ENCODE peak calls at places on chromosome 7, in four cellular contexts. C is fibroblast of lung, L is neural crest cell, Q is cardiac muscle cell. V is an unnamed sample.

GRCh38 chr7:17444673-17445072 is 146.2 kb downstream of the AHR start:
- DNase-seq in L (no peak), C (peak; percentile 70), Q (peak; percentile 72), V (no peak)

GRCh38 chr7:70042533-70042932 is 444.3 kb downstream of the AUTS2 start:
- DNase-seq in Q (peak; percentile 53), L (no peak), C (peak; percentile 56), V (no peak)

GRCh38 chr7:12728192-12728538 is 40.7 kb downstream of the ARL4A start:
- DNase-seq in L (no peak), C (no peak), Q (peak; percentile 70), V (no peak)

GRCh38 chr7:37109016-37109415 is 339.6 kb downstream of the ELMO1 start:
- DNase-seq in C (no peak), L (peak; percentile 4), Q (no peak), V (no peak)

GRCh38 chr7:103710247-103710646 is 264.2 kb upstream of the SLC26A5 start:
- DNase-seq in Q (no peak), L (no peak), C (peak; percentile 10), V (no peak)

GRCh38 chr7:94486206-94486605 is 23.4 kb upstream of the CASD1 start:
- DNase-seq in L (no peak), C (no peak), Q (no peak), V (no peak)

GRCh38 chr7:149716007-149716931 is 57.1 kb downstream of the ZNF467 start:
- DNase-seq in C (peak; percentile 22), Q (no peak), L (no peak), V (no peak)

GRCh38 chr7:46485481-46486065 is 564.5 kb upstream of the IGFBP3 start:
- DNase-seq in Q (peak; percentile 69), C (peak; percentile 95), L (no peak), V (no peak)

GRCh38 chr7:104839842-104840241 is 174.2 kb upstream of the KMT2E start:
- DNase-seq in L (no peak), C (no peak), Q (no peak), V (no peak)

GRCh38 chr7:70647801-70648491 is 484.0 kb upstream of the GALNT17 start:
- DNase-seq in C (peak; percentile 79), Q (no peak), L (no peak), V (peak; percentile 61)

GRCh38 chr7:105871142-105871541 is 5.3 kb downstream of the ATXN7L1 start:
- DNase-seq in L (no peak), C (no peak), Q (no peak), V (no peak)

GRCh38 chr7:129066290-129067131 is 11.6 kb upstream of the TNPO3 start:
- DNase-seq in Q (peak; percentile 73), L (no peak), C (peak; percentile 77), V (no peak)

GRCh38 chr7:104012815-104013214 is 23.4 kb upstream of the RELN start:
- DNase-seq in L (no peak), C (no peak), Q (no peak), V (no peak)

GRCh38 chr7:95804090-95804489 is 31.7 kb downstream of the DYNC1I1 start:
- DNase-seq in L (no peak), C (no peak), Q (no peak), V (no peak)

GRCh38 chr7:157111311-157111710 is 27.4 kb upstream of the UBE3C start:
- DNase-seq in Q (no peak), C (no peak), L (no peak), V (no peak)

GRCh38 chr7:3722396-3722846 is 421.4 kb downstream of the SDK1 start:
- DNase-seq in Q (peak; percentile 2), C (peak; percentile 29), L (peak; percentile 34), V (no peak)

GRCh38 chr7:82443801-82444219 is 233 bp upstream of the CACNA2D1 start:
- DNase-seq in C (peak; percentile 93), L (peak; percentile 47), Q (peak; percentile 98), V (peak; percentile 15)

GRCh38 chr7:47510192-47510591 is 71.7 kb downstream of the TNS3 start:
- DNase-seq in Q (no peak), L (no peak), C (peak; percentile 42), V (no peak)

GRCh38 chr7:127653396-127653795 is 1.4 kb downstream of the SND1 start:
- DNase-seq in L (no peak), C (no peak), Q (no peak), V (no peak)

GRCh38 chr7:27842094-27842493 is 102.1 kb downstream of the TAX1BP1 start:
- DNase-seq in Q (no peak), C (no peak), L (no peak), V (no peak)

GRCh38 chr7:97006951-97007861 is 1.9 kb downstream of the DLX6 start:
- DNase-seq in Q (no peak), L (no peak), C (no peak), V (no peak)

GRCh38 chr7:127447326-127447945 is 54.9 kb upstream of the ZNF800 start:
- DNase-seq in Q (peak; percentile 42), C (peak; percentile 41), L (no peak), V (peak; percentile 72)

GRCh38 chr7:139721417-139721816 is 56.4 kb downstream of the HIPK2 start:
- DNase-seq in C (no peak), Q (no peak), L (no peak), V (no peak)

GRCh38 chr7:130908345-130909160 is 174.5 kb upstream of the KLF14 start:
- DNase-seq in L (no peak), C (no peak), Q (no peak), V (no peak)

GRCh38 chr7:129689995-129690581 is 78.6 kb downstream of the NRF1 start:
- DNase-seq in L (no peak), Q (no peak), C (no peak), V (no peak)

GRCh38 chr7:50226139-50226538 is 78.4 kb upstream of the IKZF1 start:
- DNase-seq in Q (no peak), C (no peak), L (no peak), V (no peak)

GRCh38 chr7:30049173-30049572 is 21.0 kb downstream of the PLEKHA8 start:
- DNase-seq in Q (no peak), C (no peak), L (no peak), V (no peak)

GRCh38 chr7:158329014-158329610 is 258.5 kb downstream of the PTPRN2 start:
- DNase-seq in Q (no peak), C (no peak), L (no peak), V (no peak)

GRCh38 chr7:100891555-100891954 is 2.0 kb upstream of the UFSP1 start:
- DNase-seq in Q (no peak), C (peak; percentile 49), L (no peak), V (no peak)

GRCh38 chr7:41942468-41943097 is 239.7 kb upstream of the INHBA start:
- DNase-seq in C (peak; percentile 39), Q (peak; percentile 25), L (no peak), V (no peak)

GRCh38 chr7:33903770-33904679 is 1.3 kb upstream of the BMPER start:
- DNase-seq in Q (peak; percentile 72), C (peak; percentile 45), L (peak; percentile 11), V (peak; percentile 24)

GRCh38 chr7:27097686-27098492 is 2.1 kb upstream of the HOXA1 start:
- DNase-seq in C (peak; percentile 55), Q (no peak), L (no peak), V (peak; percentile 19)

DNA sequence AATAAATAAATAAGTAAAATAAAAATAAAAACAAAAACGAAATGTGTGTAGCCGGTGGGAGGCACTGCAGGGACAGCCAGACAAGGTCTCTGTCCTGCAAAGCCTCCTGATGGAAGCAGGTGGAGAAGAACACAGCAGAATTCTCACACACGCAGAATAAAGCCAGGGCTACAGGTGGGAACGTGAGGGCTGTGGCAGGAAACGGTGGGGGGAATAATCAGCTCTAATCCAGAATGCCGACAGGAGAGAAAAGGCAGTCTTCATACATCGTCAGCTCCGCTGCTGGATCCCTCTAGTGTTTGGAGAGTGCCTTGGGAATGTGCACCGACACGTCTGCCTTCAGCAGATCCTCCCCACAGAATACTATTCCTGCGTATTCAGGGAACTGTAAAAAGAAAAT is 6.8 kb upstream of the SNX8 start:
- DNase-seq in C (peak; percentile 14), L (no peak), Q (peak; percentile 30), V (no peak)
- TF ChIP-seq CTCF in C (no peak), L (peak; percentile 36), Q (peak; percentile 25), V (no peak)

DNA sequence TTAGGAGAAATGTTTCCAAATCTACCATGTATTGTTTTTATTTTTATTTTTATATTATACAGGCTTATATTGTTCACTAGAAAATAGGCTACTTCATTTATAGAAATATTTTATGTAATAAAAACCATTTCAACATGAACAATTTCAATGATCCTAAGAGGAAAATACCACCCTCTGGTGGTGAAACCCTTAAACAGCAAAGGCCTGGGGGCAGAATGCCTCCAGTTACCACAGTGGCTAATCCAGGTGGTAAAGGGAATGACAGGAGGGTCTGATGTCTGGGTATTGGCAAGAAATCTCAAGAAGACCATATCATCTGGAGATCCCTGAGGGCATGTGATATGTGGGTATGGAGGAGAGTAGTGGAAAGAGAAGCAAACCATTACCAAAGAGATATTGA is 19.3 kb downstream of the MACC1 start:
- DNase-seq in C (no peak), Q (no peak), L (no peak), V (no peak)
- TF ChIP-seq CTCF in C (peak; percentile 33), Q (peak; percentile 29), L (peak; percentile 48), V (peak; percentile 28)

DNA sequence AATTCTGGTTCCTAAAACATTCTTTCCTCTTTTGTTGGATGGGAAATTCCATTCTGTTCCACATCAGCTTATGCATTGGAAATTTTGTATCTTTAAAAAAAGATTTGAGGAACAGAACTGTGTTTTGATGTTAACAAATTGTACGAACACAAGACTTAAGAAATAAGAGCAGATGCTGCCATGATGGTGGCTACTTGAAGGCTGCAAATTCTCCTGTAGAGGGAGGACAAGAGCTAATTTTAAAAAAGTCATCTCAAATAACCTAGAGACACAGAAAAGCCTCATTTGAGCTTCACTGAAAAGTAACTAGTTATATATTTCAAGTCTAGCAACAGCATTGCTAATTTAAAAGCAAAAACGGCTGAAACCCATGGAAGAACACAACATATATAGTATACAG is 29.8 kb downstream of the NDUFB2 start:
- DNase-seq in C (peak; percentile 14), L (no peak), Q (peak; percentile 27), V (no peak)
- TF ChIP-seq CTCF in C (peak; percentile 49), L (peak; percentile 57), Q (peak; percentile 40), V (no peak)

GRCh38 chr7:63925626-63926460 is 72.8 kb upstream of the ZNF722 start:
- DNase-seq in L (no peak), C (peak; percentile 2), Q (peak; percentile 18), V (no peak)
- TF ChIP-seq CTCF in L (no peak), C (no peak), Q (no peak), V (no peak)

GRCh38 chr7:136134503-136134902 is 157.3 kb upstream of the MTPN start:
- DNase-seq in Q (no peak), C (peak; percentile 53), L (no peak), V (no peak)
- TF ChIP-seq CTCF in Q (no peak), C (no peak), L (no peak), V (no peak)